ENCODE peak calls at places on chromosomes 16 and 17, in nine cellular contexts. One of them, this sample, is unnamed.

GRCh38 chr17:80513892-80514291 is 30.7 kb upstream of the RPTOR start:
- DNase-seq in HCT116: no peak
- DNase-seq in GM12865: no peak
- DNase-seq in tibial nerve: no peak
- DNase-seq in choroid plexus epithelial cell: peak
- DNase-seq in foreskin fibroblast: peak
- DNase-seq in OCI-LY7: no peak
- DNase-seq in mucosa of descending colon: no peak
- DNase-seq in dorsolateral prefrontal cortex: no peak
- DNase-seq in this sample: no peak

GRCh38 chr17:67200727-67201301 is 44.2 kb downstream of the HELZ start:
- DNase-seq in HCT116: peak
- DNase-seq in GM12865: no peak
- DNase-seq in tibial nerve: no peak
- DNase-seq in choroid plexus epithelial cell: peak
- DNase-seq in foreskin fibroblast: peak
- DNase-seq in OCI-LY7: no peak
- DNase-seq in mucosa of descending colon: no peak
- DNase-seq in dorsolateral prefrontal cortex: no peak
- DNase-seq in this sample: peak

GRCh38 chr17:42459983-42460300 is 1.3 kb downstream of the ATP6V0A1 start:
- DNase-seq in HCT116: no peak
- DNase-seq in GM12865: peak
- DNase-seq in tibial nerve: no peak
- DNase-seq in choroid plexus epithelial cell: peak
- DNase-seq in foreskin fibroblast: peak
- DNase-seq in OCI-LY7: peak
- DNase-seq in mucosa of descending colon: no peak
- DNase-seq in dorsolateral prefrontal cortex: no peak
- DNase-seq in this sample: peak

GRCh38 chr16:1870365-1871082 is 1.4 kb downstream of the MEIOB start:
- DNase-seq in HCT116: peak
- DNase-seq in GM12865: no peak
- DNase-seq in tibial nerve: no peak
- DNase-seq in choroid plexus epithelial cell: peak
- DNase-seq in foreskin fibroblast: peak
- DNase-seq in OCI-LY7: no peak
- DNase-seq in mucosa of descending colon: no peak
- DNase-seq in dorsolateral prefrontal cortex: no peak
- DNase-seq in this sample: peak

GRCh38 chr17:48997103-48997826 is at the start of gene IGF2BP1:
- DNase-seq in HCT116: no peak
- DNase-seq in GM12865: peak
- DNase-seq in tibial nerve: no peak
- DNase-seq in choroid plexus epithelial cell: peak
- DNase-seq in foreskin fibroblast: peak
- DNase-seq in OCI-LY7: peak
- DNase-seq in mucosa of descending colon: peak
- DNase-seq in dorsolateral prefrontal cortex: no peak
- DNase-seq in this sample: peak

GRCh38 chr16:17424771-17425170 is 46.0 kb downstream of the XYLT1 start:
- DNase-seq in HCT116: no peak
- DNase-seq in GM12865: no peak
- DNase-seq in tibial nerve: no peak
- DNase-seq in choroid plexus epithelial cell: no peak
- DNase-seq in foreskin fibroblast: no peak
- DNase-seq in OCI-LY7: no peak
- DNase-seq in mucosa of descending colon: no peak
- DNase-seq in dorsolateral prefrontal cortex: no peak
- DNase-seq in this sample: no peak

GRCh38 chr16:19583665-19584300 is 28.3 kb downstream of the VPS35L start:
- DNase-seq in HCT116: peak
- DNase-seq in GM12865: peak
- DNase-seq in tibial nerve: no peak
- DNase-seq in choroid plexus epithelial cell: peak
- DNase-seq in foreskin fibroblast: peak
- DNase-seq in OCI-LY7: peak
- DNase-seq in mucosa of descending colon: no peak
- DNase-seq in dorsolateral prefrontal cortex: no peak
- DNase-seq in this sample: peak

GRCh38 chr17:20273741-20274500 is 193.4 kb downstream of the LGALS9B start:
- DNase-seq in HCT116: no peak
- DNase-seq in GM12865: no peak
- DNase-seq in tibial nerve: no peak
- DNase-seq in choroid plexus epithelial cell: no peak
- DNase-seq in foreskin fibroblast: no peak
- DNase-seq in OCI-LY7: no peak
- DNase-seq in mucosa of descending colon: no peak
- DNase-seq in dorsolateral prefrontal cortex: no peak
- DNase-seq in this sample: no peak

GRCh38 chr16:34801875-34802274 is 1342.5 kb downstream of the TP53TG3F start:
- DNase-seq in HCT116: no peak
- DNase-seq in GM12865: no peak
- DNase-seq in tibial nerve: no peak
- DNase-seq in choroid plexus epithelial cell: no peak
- DNase-seq in foreskin fibroblast: no peak
- DNase-seq in OCI-LY7: no peak
- DNase-seq in mucosa of descending colon: no peak
- DNase-seq in dorsolateral prefrontal cortex: no peak
- DNase-seq in this sample: no peak

GRCh38 chr16:48408688-48409087 is 23.5 kb upstream of the SIAH1 start:
- DNase-seq in HCT116: no peak
- DNase-seq in GM12865: no peak
- DNase-seq in tibial nerve: peak
- DNase-seq in choroid plexus epithelial cell: peak
- DNase-seq in foreskin fibroblast: peak
- DNase-seq in OCI-LY7: no peak
- DNase-seq in mucosa of descending colon: peak
- DNase-seq in dorsolateral prefrontal cortex: no peak
- DNase-seq in this sample: peak

GRCh38 chr16:12576878-12577277 is 226.8 kb downstream of the CPPED1 start:
- DNase-seq in HCT116: no peak
- DNase-seq in GM12865: no peak
- DNase-seq in tibial nerve: no peak
- DNase-seq in choroid plexus epithelial cell: no peak
- DNase-seq in foreskin fibroblast: no peak
- DNase-seq in OCI-LY7: no peak
- DNase-seq in mucosa of descending colon: no peak
- DNase-seq in dorsolateral prefrontal cortex: peak
- DNase-seq in this sample: no peak

GRCh38 chr17:48025904-48026502 is 11.6 kb downstream of the COPZ2 start:
- DNase-seq in HCT116: no peak
- DNase-seq in GM12865: no peak
- DNase-seq in tibial nerve: no peak
- DNase-seq in choroid plexus epithelial cell: no peak
- DNase-seq in foreskin fibroblast: peak
- DNase-seq in OCI-LY7: no peak
- DNase-seq in mucosa of descending colon: peak
- DNase-seq in dorsolateral prefrontal cortex: no peak
- DNase-seq in this sample: no peak

GRCh38 chr17:77318021-77318420 is 177.3 kb downstream of the SEC14L1 start:
- DNase-seq in HCT116: no peak
- DNase-seq in GM12865: no peak
- DNase-seq in tibial nerve: no peak
- DNase-seq in choroid plexus epithelial cell: no peak
- DNase-seq in foreskin fibroblast: no peak
- DNase-seq in OCI-LY7: no peak
- DNase-seq in mucosa of descending colon: no peak
- DNase-seq in dorsolateral prefrontal cortex: peak
- DNase-seq in this sample: no peak

GRCh38 chr16:53041196-53041977 is 11.3 kb downstream of the CHD9NB start:
- DNase-seq in HCT116: no peak
- DNase-seq in GM12865: peak
- DNase-seq in tibial nerve: peak
- DNase-seq in choroid plexus epithelial cell: peak
- DNase-seq in foreskin fibroblast: peak
- DNase-seq in OCI-LY7: no peak
- DNase-seq in mucosa of descending colon: peak
- DNase-seq in dorsolateral prefrontal cortex: no peak
- DNase-seq in this sample: peak

DNA sequence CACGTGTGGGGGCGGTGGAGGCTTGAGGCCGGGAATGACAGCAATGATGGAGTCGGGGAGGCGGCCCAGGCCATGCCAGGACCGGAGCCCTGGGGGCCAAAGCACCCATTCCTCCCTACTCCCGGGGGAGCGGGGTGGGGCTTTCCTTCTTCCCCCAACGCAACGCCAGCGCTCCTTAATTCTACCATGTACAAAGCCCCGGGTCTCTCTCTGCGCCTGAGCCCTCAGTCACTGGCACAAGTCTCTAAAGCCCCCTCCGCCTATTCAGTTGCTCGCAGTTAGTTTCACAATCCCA is 241 bp upstream of the RNF227 start:
- DNase-seq in HCT116: no peak
- DNase-seq in GM12865: no peak
- DNase-seq in tibial nerve: no peak
- DNase-seq in choroid plexus epithelial cell: no peak
- DNase-seq in foreskin fibroblast: no peak
- DNase-seq in OCI-LY7: no peak
- DNase-seq in mucosa of descending colon: no peak
- DNase-seq in dorsolateral prefrontal cortex: no peak
- DNase-seq in this sample: no peak
- H3K4me3 ChIP-seq in HCT116: no peak
- H3K4me3 ChIP-seq in GM12865: peak
- H3K4me3 ChIP-seq in tibial nerve: peak
- H3K4me3 ChIP-seq in choroid plexus epithelial cell: peak
- H3K4me3 ChIP-seq in foreskin fibroblast: peak
- H3K4me3 ChIP-seq in OCI-LY7: peak
- H3K4me3 ChIP-seq in mucosa of descending colon: peak
- H3K4me3 ChIP-seq in dorsolateral prefrontal cortex: peak
- H3K4me3 ChIP-seq in this sample: peak

GRCh38 chr17:34423978-34424813 is 61.2 kb upstream of the CCL1 start:
- DNase-seq in HCT116: no peak
- DNase-seq in GM12865: no peak
- DNase-seq in tibial nerve: no peak
- DNase-seq in choroid plexus epithelial cell: no peak
- DNase-seq in foreskin fibroblast: no peak
- DNase-seq in OCI-LY7: no peak
- DNase-seq in mucosa of descending colon: no peak
- DNase-seq in dorsolateral prefrontal cortex: no peak
- DNase-seq in this sample: no peak

GRCh38 chr17:34420900-34421299 is 57.9 kb upstream of the CCL1 start:
- DNase-seq in HCT116: no peak
- DNase-seq in GM12865: no peak
- DNase-seq in tibial nerve: no peak
- DNase-seq in choroid plexus epithelial cell: no peak
- DNase-seq in foreskin fibroblast: no peak
- DNase-seq in OCI-LY7: no peak
- DNase-seq in mucosa of descending colon: no peak
- DNase-seq in dorsolateral prefrontal cortex: no peak
- DNase-seq in this sample: no peak

GRCh38 chr17:34420254-34420766 is 57.3 kb upstream of the CCL1 start:
- DNase-seq in HCT116: peak
- DNase-seq in GM12865: peak
- DNase-seq in tibial nerve: peak
- DNase-seq in choroid plexus epithelial cell: peak
- DNase-seq in foreskin fibroblast: peak
- DNase-seq in OCI-LY7: peak
- DNase-seq in mucosa of descending colon: peak
- DNase-seq in dorsolateral prefrontal cortex: peak
- DNase-seq in this sample: peak

GRCh38 chr17:34424814-34425490 is 61.9 kb upstream of the CCL1 start:
- DNase-seq in HCT116: no peak
- DNase-seq in GM12865: no peak
- DNase-seq in tibial nerve: no peak
- DNase-seq in choroid plexus epithelial cell: no peak
- DNase-seq in foreskin fibroblast: no peak
- DNase-seq in OCI-LY7: peak
- DNase-seq in mucosa of descending colon: no peak
- DNase-seq in dorsolateral prefrontal cortex: no peak
- DNase-seq in this sample: no peak
- TF ChIP-seq CTCF in HCT116: peak
- TF ChIP-seq CTCF in GM12865: no peak
- TF ChIP-seq CTCF in tibial nerve: no peak
- TF ChIP-seq CTCF in choroid plexus epithelial cell: no peak
- TF ChIP-seq CTCF in foreskin fibroblast: no peak
- TF ChIP-seq CTCF in OCI-LY7: peak
- TF ChIP-seq CTCF in mucosa of descending colon: no peak
- TF ChIP-seq CTCF in dorsolateral prefrontal cortex: no peak
- TF ChIP-seq CTCF in this sample: no peak

GRCh38 chr16:68019167-68019680 is 3.5 kb upstream of the DPEP2NB start:
- DNase-seq in HCT116: no peak
- DNase-seq in GM12865: no peak
- DNase-seq in tibial nerve: no peak
- DNase-seq in choroid plexus epithelial cell: no peak
- DNase-seq in foreskin fibroblast: no peak
- DNase-seq in OCI-LY7: no peak
- DNase-seq in mucosa of descending colon: no peak
- DNase-seq in dorsolateral prefrontal cortex: no peak
- DNase-seq in this sample: no peak

GRCh38 chr16:68022278-68022727 is 729 bp downstream of the DDX28 start:
- DNase-seq in HCT116: no peak
- DNase-seq in GM12865: no peak
- DNase-seq in tibial nerve: no peak
- DNase-seq in choroid plexus epithelial cell: no peak
- DNase-seq in foreskin fibroblast: peak
- DNase-seq in OCI-LY7: no peak
- DNase-seq in mucosa of descending colon: no peak
- DNase-seq in dorsolateral prefrontal cortex: peak
- DNase-seq in this sample: peak

GRCh38 chr16:68015681-68016080 is at the start of gene DPEP2NB:
- DNase-seq in HCT116: no peak
- DNase-seq in GM12865: no peak
- DNase-seq in tibial nerve: no peak
- DNase-seq in choroid plexus epithelial cell: no peak
- DNase-seq in foreskin fibroblast: no peak
- DNase-seq in OCI-LY7: no peak
- DNase-seq in mucosa of descending colon: no peak
- DNase-seq in dorsolateral prefrontal cortex: no peak
- DNase-seq in this sample: no peak

GRCh38 chr16:68022728-68023537 is at the start of the genes DDX28 and DUS2:
- DNase-seq in HCT116: peak
- DNase-seq in GM12865: peak
- DNase-seq in tibial nerve: peak
- DNase-seq in choroid plexus epithelial cell: peak
- DNase-seq in foreskin fibroblast: peak
- DNase-seq in OCI-LY7: peak
- DNase-seq in mucosa of descending colon: peak
- DNase-seq in dorsolateral prefrontal cortex: peak
- DNase-seq in this sample: peak

DNA sequence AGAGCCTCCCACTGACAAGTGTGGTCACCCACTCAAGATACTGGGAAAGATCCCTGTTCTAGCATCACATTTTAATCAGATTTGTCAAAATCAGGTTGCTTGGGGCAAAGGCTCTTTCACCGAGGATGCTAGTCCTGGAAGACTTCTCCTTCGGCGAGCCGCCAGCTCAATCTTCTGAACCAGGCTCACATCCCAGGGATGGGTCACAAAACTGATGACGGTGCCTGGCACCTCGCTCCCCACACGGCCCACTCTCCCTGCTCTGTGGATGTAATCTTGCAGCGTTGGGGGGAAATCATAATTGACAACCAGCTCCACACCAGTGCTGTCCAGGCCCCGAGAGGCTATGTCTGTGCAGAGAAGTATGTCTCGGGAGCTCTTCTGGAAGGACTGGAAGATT is 1.5 kb downstream of the DDX28 start:
- DNase-seq in HCT116: no peak
- DNase-seq in GM12865: no peak
- DNase-seq in tibial nerve: no peak
- DNase-seq in choroid plexus epithelial cell: no peak
- DNase-seq in foreskin fibroblast: no peak
- DNase-seq in OCI-LY7: no peak
- DNase-seq in mucosa of descending colon: no peak
- DNase-seq in dorsolateral prefrontal cortex: no peak
- DNase-seq in this sample: no peak
- H3K4me3 ChIP-seq in HCT116: peak
- H3K4me3 ChIP-seq in GM12865: no peak
- H3K4me3 ChIP-seq in tibial nerve: no peak
- H3K4me3 ChIP-seq in choroid plexus epithelial cell: no peak
- H3K4me3 ChIP-seq in foreskin fibroblast: no peak
- H3K4me3 ChIP-seq in OCI-LY7: peak
- H3K4me3 ChIP-seq in mucosa of descending colon: no peak
- H3K4me3 ChIP-seq in dorsolateral prefrontal cortex: peak
- H3K4me3 ChIP-seq in this sample: peak

GRCh38 chr16:23788653-23789052 is 33.8 kb downstream of the CHP2 start:
- DNase-seq in HCT116: no peak
- DNase-seq in GM12865: no peak
- DNase-seq in tibial nerve: no peak
- DNase-seq in choroid plexus epithelial cell: no peak
- DNase-seq in foreskin fibroblast: no peak
- DNase-seq in OCI-LY7: no peak
- DNase-seq in mucosa of descending colon: no peak
- DNase-seq in dorsolateral prefrontal cortex: no peak
- DNase-seq in this sample: no peak
- TF ChIP-seq CTCF in HCT116: no peak
- TF ChIP-seq CTCF in GM12865: no peak
- TF ChIP-seq CTCF in tibial nerve: no peak
- TF ChIP-seq CTCF in choroid plexus epithelial cell: no peak
- TF ChIP-seq CTCF in foreskin fibroblast: no peak
- TF ChIP-seq CTCF in OCI-LY7: no peak
- TF ChIP-seq CTCF in mucosa of descending colon: no peak
- TF ChIP-seq CTCF in dorsolateral prefrontal cortex: no peak
- TF ChIP-seq CTCF in this sample: no peak